ENCODE peak calls at places on chromosome 20, in six cellular contexts. G, M, S, Q, O and F are unnamed samples.

GRCh38 chr20:44851545-44851944 is 34.0 kb upstream of the YWHAB start:
- DNase-seq in S (no peak), G (no peak), M (no peak), Q (no peak), O (no peak), F (no peak)

GRCh38 chr20:59006864-59007757 is at the start of gene CTSZ:
- DNase-seq in G (peak), S (peak), M (peak), O (no peak), Q (peak), F (peak)

GRCh38 chr20:34362502-34363061 is 491 bp upstream of the ITCH start:
- DNase-seq in M (peak), O (no peak), Q (no peak), G (no peak), S (no peak), F (no peak)

GRCh38 chr20:62824476-62825287 is 7.8 kb downstream of the COL9A3 start:
- DNase-seq in M (peak), O (no peak), Q (peak), G (peak), S (no peak), F (peak)

GRCh38 chr20:39716796-39717341 is 754.7 kb downstream of the DHX35 start:
- DNase-seq in M (no peak), S (no peak), G (no peak), Q (peak), O (peak), F (peak)

GRCh38 chr20:38825901-38826625 is 20.6 kb downstream of the PPP1R16B start:
- DNase-seq in Q (peak), S (peak), O (peak), M (peak), G (peak), F (peak)

GRCh38 chr20:10555865-10556308 is 117.9 kb downstream of the JAG1 start:
- DNase-seq in S (peak), M (peak), Q (peak), G (no peak), O (peak), F (peak)

GRCh38 chr20:50980851-50981713 is 22.5 kb downstream of the MOCS3 start:
- DNase-seq in M (peak), S (peak), Q (peak), G (peak), O (peak), F (peak)

GRCh38 chr20:32285621-32286334 is 8.3 kb downstream of the KIF3B start:
- DNase-seq in M (no peak), Q (peak), G (no peak), O (peak), S (peak), F (peak)

GRCh38 chr20:63100926-63101699 is 94.3 kb upstream of the BHLHE23 start:
- DNase-seq in M (no peak), Q (no peak), S (no peak), G (no peak), O (no peak), F (no peak)

GRCh38 chr20:63320041-63320511 is 27.1 kb downstream of the COL20A1 start:
- DNase-seq in S (no peak), M (no peak), O (no peak), Q (no peak), G (no peak), F (no peak)

GRCh38 chr20:64099086-64099786 is 8.1 kb downstream of the NPBWR2 start:
- DNase-seq in M (no peak), Q (no peak), S (no peak), G (no peak), O (no peak), F (no peak)

GRCh38 chr20:44402391-44403193 is 47.1 kb downstream of the HNF4A start:
- DNase-seq in Q (peak), O (no peak), G (no peak), M (peak), S (no peak), F (no peak)

GRCh38 chr20:42204261-42204660 is 586.1 kb upstream of the CHD6 start:
- DNase-seq in Q (no peak), O (no peak), G (no peak), S (no peak), M (no peak), F (no peak)

GRCh38 chr20:64037498-64038213 is 1.7 kb downstream of the C20orf204 start:
- DNase-seq in M (no peak), O (no peak), S (no peak), G (peak), Q (no peak), F (no peak)

GRCh38 chr20:48750941-48751620 is 76.7 kb downstream of the PREX1 start:
- DNase-seq in M (no peak), O (peak), G (peak), S (no peak), Q (peak), F (no peak)

GRCh38 chr20:36101201-36101600 is 53.3 kb upstream of the EPB41L1 start:
- DNase-seq in O (no peak), Q (no peak), S (no peak), M (peak), G (no peak), F (no peak)

GRCh38 chr20:45097485-45098095 is 3.3 kb downstream of the KCNS1 start:
- DNase-seq in M (no peak), S (no peak), Q (peak), G (peak), O (peak), F (peak)

GRCh38 chr20:10670521-10671220 is 3.1 kb downstream of the JAG1 start:
- DNase-seq in Q (no peak), G (no peak), M (no peak), O (no peak), S (peak), F (no peak)

GRCh38 chr20:50558483-50558925 is 48.3 kb downstream of the PTPN1 start:
- DNase-seq in Q (peak), O (peak), S (peak), G (no peak), M (peak), F (peak)

GRCh38 chr20:43507150-43508080 is at the start of gene L3MBTL1:
- DNase-seq in G (peak), O (no peak), Q (peak), M (peak), S (peak), F (peak)

GRCh38 chr20:58714923-58715708 is 22.5 kb downstream of the NPEPL1 start:
- DNase-seq in S (no peak), O (no peak), Q (no peak), G (no peak), M (no peak), F (no peak)

GRCh38 chr20:35252037-35252461 is 25.6 kb downstream of the MMP24 start:
- DNase-seq in S (peak), Q (no peak), M (no peak), O (no peak), G (no peak), F (no peak)

GRCh38 chr20:60586417-60587105 is 628.3 kb downstream of the CDH26 start:
- DNase-seq in S (no peak), G (no peak), O (no peak), Q (no peak), M (no peak), F (no peak)

GRCh38 chr20:63741676-63742380 is 2.3 kb downstream of the SLC2A4RG start:
- DNase-seq in S (no peak), O (no peak), G (no peak), M (no peak), Q (no peak), F (no peak)

GRCh38 chr20:41079066-41079465 is 50.4 kb downstream of the TOP1 start:
- DNase-seq in M (no peak), O (no peak), Q (no peak), S (no peak), G (no peak), F (no peak)

GRCh38 chr20:13274311-13274965 is 53.4 kb downstream of the ISM1 start:
- DNase-seq in G (peak), M (no peak), S (no peak), Q (no peak), O (no peak), F (no peak)

GRCh38 chr20:63101781-63102719 is 95.3 kb upstream of the BHLHE23 start:
- DNase-seq in O (peak), Q (peak), G (peak), S (peak), M (no peak), F (peak)

GRCh38 chr20:49284818-49285217 is 7.0 kb upstream of the ZNFX1 start:
- DNase-seq in O (no peak), Q (no peak), S (no peak), G (no peak), M (no peak), F (no peak)

GRCh38 chr20:41357424-41358163 is 9.0 kb downstream of the EMILIN3 start:
- DNase-seq in Q (no peak), M (no peak), G (no peak), O (no peak), S (no peak), F (no peak)

GRCh38 chr20:35446356-35447078 is 8.5 kb upstream of the GDF5 start:
- DNase-seq in O (no peak), Q (no peak), S (peak), M (no peak), G (peak), F (peak)

GRCh38 chr20:41480054-41480770 is 113.6 kb upstream of the EMILIN3 start:
- DNase-seq in M (no peak), Q (no peak), S (peak), O (no peak), G (no peak), F (no peak)

GRCh38 chr20:32896521-32897280 is 38.0 kb downstream of the EFCAB8 start:
- DNase-seq in Q (no peak), O (no peak), G (no peak), S (no peak), M (no peak), F (no peak)

GRCh38 chr20:33674294-33675126 is at the start of gene NECAB3:
- DNase-seq in Q (peak), S (peak), M (peak), G (peak), O (no peak), F (peak)

DNA sequence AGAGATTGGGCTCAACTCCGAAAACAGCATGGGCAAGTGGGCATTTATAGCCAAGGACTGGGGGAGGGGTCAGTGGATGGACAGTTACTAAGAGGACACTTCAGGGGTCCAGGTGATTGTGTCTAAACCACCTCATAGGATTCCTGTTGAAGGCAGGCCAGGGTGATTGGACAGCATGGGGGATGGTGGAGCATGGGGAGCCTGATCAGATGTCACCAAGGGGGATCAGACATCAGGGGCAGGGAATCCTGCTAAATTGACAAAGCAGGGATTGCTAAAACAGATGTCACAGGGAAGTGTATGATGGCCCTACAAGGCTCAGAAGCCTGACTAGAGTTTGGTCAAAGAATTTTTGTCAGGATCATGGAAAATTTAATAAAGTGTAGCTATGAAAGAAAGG is 2.4 kb upstream of the PYGB start:
- DNase-seq in O (no peak), M (no peak), Q (no peak), S (no peak), G (no peak), F (no peak)
- H3K4me3 ChIP-seq in O (no peak), M (no peak), Q (no peak), S (no peak), G (no peak), F (no peak)

GRCh38 chr20:52971498-52972189 is 514 bp upstream of the TSHZ2 start:
- DNase-seq in G (peak), O (no peak), M (no peak), Q (no peak), S (no peak), F (no peak)
- H2AFZ ChIP-seq in G (peak), O (peak), M (no peak), Q (no peak), S (no peak), F (peak)

DNA sequence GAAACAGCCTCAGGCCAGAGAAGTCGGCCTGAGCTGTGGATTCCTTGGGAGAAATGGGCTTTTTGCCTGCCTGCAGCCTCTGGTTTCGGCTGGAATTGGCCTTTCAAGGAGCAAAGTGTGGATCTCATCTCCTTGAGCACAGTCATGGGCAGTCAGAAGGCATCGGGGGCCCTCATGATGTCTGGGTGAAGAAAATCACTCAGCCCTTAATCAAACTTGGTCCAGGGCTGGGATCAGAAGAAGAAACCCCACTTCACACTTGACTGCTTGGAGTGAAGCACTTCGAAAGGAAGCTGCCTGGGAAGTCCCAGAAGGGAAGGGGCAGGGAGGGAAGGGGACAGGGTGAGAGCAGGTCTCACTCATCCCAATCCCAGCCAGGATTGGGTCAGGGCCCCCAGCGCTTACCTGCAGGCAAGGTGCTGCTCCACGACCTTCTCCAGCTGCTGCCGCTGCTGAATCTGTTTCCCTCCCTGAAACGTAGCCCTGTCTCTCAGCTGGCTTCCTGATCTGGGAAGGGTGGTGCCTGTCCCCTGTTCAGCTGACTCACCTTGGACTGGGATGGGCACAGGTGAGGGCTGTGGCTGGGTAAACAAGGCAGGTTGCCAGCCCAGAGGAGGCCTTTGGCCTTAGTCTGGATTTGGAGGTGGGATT is at the start of gene SDCBP2:
- DNase-seq in S (no peak), Q (no peak), O (no peak), M (peak), G (no peak), F (no peak)
- H3K4me3 ChIP-seq in S (no peak), Q (no peak), O (no peak), M (peak), G (no peak), F (no peak)

DNA sequence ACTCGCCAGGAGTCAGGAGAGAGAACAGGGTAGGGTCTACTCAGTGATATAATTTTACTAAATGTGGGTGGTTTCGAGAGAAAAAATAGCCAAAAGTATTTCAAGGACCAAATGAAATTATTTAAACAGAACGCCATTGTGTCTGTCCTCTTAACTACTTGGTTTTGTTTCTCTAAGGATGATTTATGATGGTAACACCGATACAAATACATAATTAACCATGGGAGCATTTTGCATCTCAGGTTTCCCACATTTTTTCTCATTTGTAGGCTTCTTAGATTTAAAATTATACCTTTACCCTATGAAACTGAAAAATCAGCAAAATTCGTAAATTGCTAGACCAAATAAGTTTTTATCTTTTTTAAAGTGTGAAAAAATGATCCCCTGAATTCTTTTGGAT is 188.2 kb downstream of the ZFP64 start:
- DNase-seq in S (no peak), O (no peak), G (no peak), M (no peak), Q (no peak), F (no peak)
- H2AFZ ChIP-seq in S (no peak), O (no peak), G (no peak), M (no peak), Q (no peak), F (no peak)

DNA sequence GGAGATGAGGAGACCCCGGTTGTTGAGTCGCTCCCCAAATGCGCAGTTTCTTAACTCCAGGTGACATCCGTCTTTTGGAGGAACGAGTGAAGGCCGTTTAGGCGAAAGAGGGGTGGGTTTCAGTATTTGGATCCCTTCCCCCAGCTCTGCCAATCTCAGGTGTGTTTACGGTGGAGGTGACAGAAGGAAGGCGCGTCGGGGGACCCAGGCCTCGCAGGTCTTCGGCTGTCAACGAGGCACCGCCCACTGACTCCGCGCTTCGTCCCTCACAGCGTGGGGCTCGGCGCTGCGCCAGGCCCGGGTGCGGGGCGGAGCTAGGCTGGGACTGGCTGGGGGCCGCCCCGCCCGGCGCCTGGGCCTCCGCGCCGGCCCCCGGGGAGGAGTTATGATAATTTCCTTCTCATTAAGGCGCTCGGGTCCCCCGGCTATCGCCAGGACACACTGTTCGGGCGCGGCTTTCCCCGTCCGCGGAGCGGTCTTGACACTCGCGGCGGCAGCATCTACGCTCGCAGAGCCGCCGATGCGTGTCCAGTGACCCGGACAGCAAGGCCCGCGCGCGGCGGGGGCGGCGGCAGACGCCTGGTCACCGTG is at the start of gene TFAP2C:
- DNase-seq in M (peak), S (peak), G (peak), O (no peak), Q (peak), F (peak)
- H3K4me3 ChIP-seq in M (peak), S (peak), G (peak), O (peak), Q (peak), F (peak)

GRCh38 chr20:19812056-19812455 is 54.0 kb downstream of the RIN2 start:
- DNase-seq in M (no peak), O (peak), Q (peak), G (no peak), S (no peak), F (no peak)

GRCh38 chr20:19813839-19814238 is 55.8 kb downstream of the RIN2 start:
- DNase-seq in G (no peak), Q (peak), O (no peak), M (no peak), S (no peak), F (peak)

GRCh38 chr20:19812696-19813095 is 54.6 kb downstream of the RIN2 start:
- DNase-seq in G (no peak), O (no peak), S (no peak), Q (no peak), M (no peak), F (peak)

GRCh38 chr20:19809487-19809886 is 51.4 kb downstream of the RIN2 start:
- DNase-seq in Q (no peak), G (no peak), S (no peak), O (no peak), M (no peak), F (no peak)

GRCh38 chr20:19811231-19811630 is 53.2 kb downstream of the RIN2 start:
- DNase-seq in Q (no peak), G (no peak), S (no peak), O (no peak), M (no peak), F (no peak)
- H2AFZ ChIP-seq in Q (no peak), G (no peak), S (no peak), O (no peak), M (no peak), F (no peak)

DNA sequence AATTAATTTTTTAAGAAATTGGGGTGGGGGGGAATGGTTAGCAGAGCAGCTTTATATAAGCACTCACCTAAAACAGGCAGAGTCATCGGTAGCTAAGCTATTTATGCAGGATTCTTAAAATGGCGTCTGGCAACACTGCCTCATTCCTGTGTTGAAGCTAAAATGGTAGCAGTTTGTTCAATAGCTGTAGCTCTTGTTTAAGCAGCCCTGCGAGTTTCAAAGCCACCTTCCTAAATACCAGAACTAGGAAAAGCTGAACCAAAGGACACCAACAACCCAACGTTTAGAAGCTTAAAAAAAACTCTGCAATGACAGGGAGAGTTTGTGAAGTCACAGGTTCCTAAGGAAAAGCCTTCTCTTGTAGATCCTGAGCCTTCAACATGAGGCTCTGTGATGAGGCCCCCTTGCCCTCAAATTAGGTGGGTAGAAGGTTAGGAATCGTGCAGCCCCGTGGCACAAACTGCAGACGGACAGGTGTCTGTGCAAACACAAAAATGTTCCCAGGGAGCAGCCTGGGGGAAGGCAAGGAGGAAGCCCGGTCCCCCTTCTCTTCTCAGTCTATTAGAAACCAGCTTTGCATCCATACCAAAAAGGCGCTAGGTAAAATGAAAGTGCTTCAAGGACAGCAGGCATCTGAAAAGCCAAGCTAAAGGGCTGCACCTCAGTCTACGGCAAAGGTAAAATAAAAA is 4.7 kb downstream of the ZMYND8 start:
- DNase-seq in O (no peak), Q (peak), M (no peak), G (peak), S (no peak), F (no peak)
- H3K4me3 ChIP-seq in O (peak), Q (peak), M (peak), G (peak), S (no peak), F (no peak)

DNA sequence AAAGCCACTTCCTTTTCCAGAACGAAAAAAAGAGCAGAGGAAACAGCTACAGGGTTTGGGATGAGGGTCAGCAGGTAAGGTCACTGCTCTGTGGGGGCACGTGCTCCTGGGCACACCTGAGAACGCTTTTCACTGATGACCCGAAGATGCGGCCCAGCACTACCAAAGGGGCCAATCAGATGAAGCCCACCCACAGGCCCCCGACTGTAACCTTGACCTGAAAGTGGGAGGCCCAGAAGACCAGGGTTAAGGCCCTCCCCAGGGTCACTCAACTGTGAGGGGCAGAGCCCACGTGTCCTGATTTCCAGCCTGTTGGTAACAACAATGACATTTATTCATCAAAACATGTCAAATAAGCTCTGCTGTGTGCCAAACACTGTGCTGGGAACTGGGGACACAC is 108.0 kb downstream of the BMP7 start:
- DNase-seq in O (no peak), G (no peak), S (no peak), Q (no peak), M (no peak), F (no peak)
- H2AFZ ChIP-seq in O (no peak), G (peak), S (no peak), Q (no peak), M (no peak), F (no peak)